ENCODE peak calls at places on chromosome 15, in four cellular contexts. One of them, this sample, is unnamed.

GRCh38 chr15:35307026-35307425 is 221.9 kb upstream of the NANOGP8 start:
- DNase-seq in HepG2: no peak
- DNase-seq in H1: no peak
- DNase-seq in GM12878: no peak
- DNase-seq in this sample: no peak

GRCh38 chr15:58038426-58039106 is 26.9 kb downstream of the ALDH1A2 start:
- DNase-seq in HepG2: no peak
- DNase-seq in H1: no peak
- DNase-seq in GM12878: no peak
- DNase-seq in this sample: no peak

GRCh38 chr15:57735406-57735805 is 28.9 kb downstream of the POLR2M start:
- DNase-seq in HepG2: no peak
- DNase-seq in H1: no peak
- DNase-seq in GM12878: no peak
- DNase-seq in this sample: no peak

GRCh38 chr15:38129531-38130199 is 123.0 kb upstream of the SPRED1 start:
- DNase-seq in HepG2: no peak
- DNase-seq in H1: no peak
- DNase-seq in GM12878: peak
- DNase-seq in this sample: peak

GRCh38 chr15:40069178-40070165 is 30.5 kb upstream of the SRP14 start:
- DNase-seq in HepG2: peak
- DNase-seq in H1: no peak
- DNase-seq in GM12878: no peak
- DNase-seq in this sample: peak

GRCh38 chr15:82978438-82978837 is 7.6 kb upstream of the RAMAC start:
- DNase-seq in HepG2: no peak
- DNase-seq in H1: no peak
- DNase-seq in GM12878: no peak
- DNase-seq in this sample: no peak

GRCh38 chr15:52733696-52734255 is 54.6 kb upstream of the ATOSA start:
- DNase-seq in HepG2: no peak
- DNase-seq in H1: no peak
- DNase-seq in GM12878: no peak
- DNase-seq in this sample: no peak

GRCh38 chr15:90037961-90038633 is 37.0 kb downstream of the ZNF710 start:
- DNase-seq in HepG2: peak
- DNase-seq in H1: no peak
- DNase-seq in GM12878: peak
- DNase-seq in this sample: no peak

GRCh38 chr15:29750754-29751153 is 71.5 kb downstream of the TJP1 start:
- DNase-seq in HepG2: no peak
- DNase-seq in H1: no peak
- DNase-seq in GM12878: no peak
- DNase-seq in this sample: no peak

GRCh38 chr15:100779331-100780207 is 100.1 kb upstream of the ALDH1A3 start:
- DNase-seq in HepG2: no peak
- DNase-seq in H1: no peak
- DNase-seq in GM12878: no peak
- DNase-seq in this sample: no peak

GRCh38 chr15:69719527-69719926 is 266.9 kb downstream of the RPLP1 start:
- DNase-seq in HepG2: no peak
- DNase-seq in H1: no peak
- DNase-seq in GM12878: no peak
- DNase-seq in this sample: no peak

GRCh38 chr15:78064544-78064943 is 13.0 kb downstream of the TBC1D2B start:
- DNase-seq in HepG2: no peak
- DNase-seq in H1: no peak
- DNase-seq in GM12878: no peak
- DNase-seq in this sample: no peak

GRCh38 chr15:98438326-98438725 is 210.0 kb upstream of the IGF1R start:
- DNase-seq in HepG2: no peak
- DNase-seq in H1: no peak
- DNase-seq in GM12878: no peak
- DNase-seq in this sample: no peak

GRCh38 chr15:70426065-70426821 is 328.5 kb upstream of the TLE3 start:
- DNase-seq in HepG2: no peak
- DNase-seq in H1: no peak
- DNase-seq in GM12878: no peak
- DNase-seq in this sample: no peak

GRCh38 chr15:98893407-98893806 is 114.2 kb downstream of the PGPEP1L start:
- DNase-seq in HepG2: no peak
- DNase-seq in H1: no peak
- DNase-seq in GM12878: no peak
- DNase-seq in this sample: no peak

GRCh38 chr15:73957276-73957675 is 31.0 kb downstream of the LOXL1 start:
- DNase-seq in HepG2: no peak
- DNase-seq in H1: no peak
- DNase-seq in GM12878: no peak
- DNase-seq in this sample: no peak

GRCh38 chr15:100400996-100401395 is 59.2 kb upstream of the ADAMTS17 start:
- DNase-seq in HepG2: no peak
- DNase-seq in H1: no peak
- DNase-seq in GM12878: no peak
- DNase-seq in this sample: no peak

GRCh38 chr15:61921093-61921492 is 139.2 kb downstream of the VPS13C start:
- DNase-seq in HepG2: no peak
- DNase-seq in H1: no peak
- DNase-seq in GM12878: no peak
- DNase-seq in this sample: no peak

GRCh38 chr15:39275066-39275465 is 305.8 kb upstream of the THBS1 start:
- DNase-seq in HepG2: no peak
- DNase-seq in H1: no peak
- DNase-seq in GM12878: no peak
- DNase-seq in this sample: no peak

DNA sequence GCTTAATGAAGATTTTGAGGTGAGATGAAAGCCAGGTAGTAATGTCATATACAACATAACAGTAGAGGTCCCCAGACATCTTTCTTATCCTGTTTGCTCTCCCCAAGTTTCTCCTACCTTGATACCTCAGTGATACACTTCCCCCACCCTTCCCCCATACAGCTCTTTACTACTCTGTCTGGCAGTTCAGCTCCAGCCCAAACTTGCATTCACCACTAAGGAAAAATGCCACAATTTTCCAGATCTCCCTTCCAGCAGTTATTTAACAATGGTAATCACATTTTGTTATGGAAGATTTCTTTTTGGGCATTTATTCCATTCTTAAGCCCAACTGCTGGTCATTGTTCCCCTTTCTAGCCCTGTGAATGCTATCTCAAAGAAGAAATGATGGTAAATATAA is 34.9 kb upstream of the ITGA11 start:
- DNase-seq in HepG2: no peak
- DNase-seq in H1: no peak
- DNase-seq in GM12878: no peak
- DNase-seq in this sample: no peak
- TF ChIP-seq YY1 in HepG2: no peak
- TF ChIP-seq YY1 in H1: no peak
- TF ChIP-seq YY1 in GM12878: no peak
- TF ChIP-seq YY1 in this sample: no peak

GRCh38 chr15:45168286-45168685 is 19.5 kb downstream of the SHF start:
- DNase-seq in HepG2: no peak
- DNase-seq in H1: no peak
- DNase-seq in GM12878: no peak
- DNase-seq in this sample: no peak

GRCh38 chr15:45171912-45172311 is 15.9 kb downstream of the SHF start:
- DNase-seq in HepG2: no peak
- DNase-seq in H1: no peak
- DNase-seq in GM12878: no peak
- DNase-seq in this sample: no peak

GRCh38 chr15:45167631-45168205 is 20.0 kb downstream of the SHF start:
- DNase-seq in HepG2: no peak
- DNase-seq in H1: no peak
- DNase-seq in GM12878: no peak
- DNase-seq in this sample: no peak

GRCh38 chr15:45168751-45169551 is 18.8 kb downstream of the SHF start:
- DNase-seq in HepG2: no peak
- DNase-seq in H1: no peak
- DNase-seq in GM12878: no peak
- DNase-seq in this sample: peak

GRCh38 chr15:45169608-45170480 is 17.9 kb downstream of the SHF start:
- DNase-seq in HepG2: no peak
- DNase-seq in H1: no peak
- DNase-seq in GM12878: no peak
- DNase-seq in this sample: peak
- TF ChIP-seq TCF12 in HepG2: no peak
- TF ChIP-seq TCF12 in H1: no peak
- TF ChIP-seq TCF12 in GM12878: no peak
- TF ChIP-seq TCF12 in this sample: peak

GRCh38 chr15:95368211-95368610 is 962.3 kb upstream of the NR2F2 start:
- DNase-seq in HepG2: no peak
- DNase-seq in H1: no peak
- DNase-seq in GM12878: no peak
- DNase-seq in this sample: no peak

GRCh38 chr15:95363636-95364035 is 966.9 kb upstream of the NR2F2 start:
- DNase-seq in HepG2: no peak
- DNase-seq in H1: no peak
- DNase-seq in GM12878: no peak
- DNase-seq in this sample: no peak

GRCh38 chr15:95362306-95362705 is 968.2 kb upstream of the NR2F2 start:
- DNase-seq in HepG2: no peak
- DNase-seq in H1: no peak
- DNase-seq in GM12878: no peak
- DNase-seq in this sample: no peak

GRCh38 chr15:95369202-95369601 is 961.3 kb upstream of the NR2F2 start:
- DNase-seq in HepG2: no peak
- DNase-seq in H1: no peak
- DNase-seq in GM12878: no peak
- DNase-seq in this sample: no peak

GRCh38 chr15:95365615-95366107 is 964.8 kb upstream of the NR2F2 start:
- DNase-seq in HepG2: no peak
- DNase-seq in H1: no peak
- DNase-seq in GM12878: no peak
- DNase-seq in this sample: no peak
- TF ChIP-seq YY1 in HepG2: no peak
- TF ChIP-seq YY1 in H1: no peak
- TF ChIP-seq YY1 in GM12878: no peak
- TF ChIP-seq YY1 in this sample: no peak

GRCh38 chr15:33581032-33581431 is 270.3 kb downstream of the RYR3 start:
- DNase-seq in HepG2: no peak
- DNase-seq in H1: no peak
- DNase-seq in GM12878: no peak
- DNase-seq in this sample: no peak

GRCh38 chr15:33584797-33585196 is 274.0 kb downstream of the RYR3 start:
- DNase-seq in HepG2: no peak
- DNase-seq in H1: no peak
- DNase-seq in GM12878: no peak
- DNase-seq in this sample: no peak

DNA sequence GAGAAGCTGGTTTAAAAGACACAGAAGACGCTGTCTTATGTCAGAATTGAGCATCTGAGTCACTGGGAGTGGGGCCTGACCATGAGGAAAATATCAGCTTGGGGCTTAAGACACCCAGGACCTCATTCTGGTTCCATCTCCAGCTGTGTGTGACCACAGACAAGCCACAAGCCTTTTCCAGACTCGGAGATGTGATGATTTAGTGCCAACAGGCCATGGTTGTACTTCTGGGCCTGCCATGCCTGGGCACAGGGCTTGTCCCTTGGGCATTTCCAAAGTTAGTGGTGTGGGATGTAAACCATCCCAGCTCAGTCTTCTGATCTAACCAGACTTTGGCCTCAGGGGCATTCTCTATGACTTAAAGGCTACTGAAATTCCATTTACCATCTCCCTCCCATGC is 269.8 kb downstream of the RYR3 start:
- DNase-seq in HepG2: no peak
- DNase-seq in H1: no peak
- DNase-seq in GM12878: no peak
- DNase-seq in this sample: no peak
- TF ChIP-seq TCF12 in HepG2: no peak
- TF ChIP-seq TCF12 in H1: no peak
- TF ChIP-seq TCF12 in GM12878: no peak
- TF ChIP-seq TCF12 in this sample: peak

GRCh38 chr15:60374628-60375081 is 23.1 kb downstream of the ANXA2 start:
- DNase-seq in HepG2: peak
- DNase-seq in H1: no peak
- DNase-seq in GM12878: no peak
- DNase-seq in this sample: no peak
- TF ChIP-seq YY1 in HepG2: no peak
- TF ChIP-seq YY1 in H1: no peak
- TF ChIP-seq YY1 in GM12878: no peak
- TF ChIP-seq YY1 in this sample: no peak

GRCh38 chr15:41490355-41490754 is 3.3 kb upstream of the ITPKA start:
- DNase-seq in HepG2: peak
- DNase-seq in H1: no peak
- DNase-seq in GM12878: peak
- DNase-seq in this sample: peak
- TF ChIP-seq TCF12 in HepG2: no peak
- TF ChIP-seq TCF12 in H1: no peak
- TF ChIP-seq TCF12 in GM12878: peak
- TF ChIP-seq TCF12 in this sample: peak

DNA sequence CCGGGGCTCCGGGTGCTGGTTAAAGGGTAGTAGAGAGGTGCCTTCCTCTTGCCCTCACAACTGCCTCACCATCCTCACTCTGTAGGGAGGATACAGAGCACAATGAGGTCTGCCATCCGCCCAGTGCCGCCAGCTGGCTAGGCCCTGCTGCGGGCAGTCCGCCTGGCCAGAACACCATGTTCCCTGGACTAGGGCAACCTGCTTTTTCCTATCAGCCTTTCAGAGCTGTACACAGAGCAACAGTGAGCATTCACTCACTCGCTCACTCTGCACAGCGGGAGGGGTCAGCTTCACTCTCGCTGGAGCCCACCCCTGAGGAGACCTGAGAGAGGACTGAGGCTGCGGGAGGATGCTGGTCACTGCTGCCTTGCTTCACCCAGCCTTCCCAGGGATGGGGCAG is 218.7 kb upstream of the CHRNA7 start:
- DNase-seq in HepG2: no peak
- DNase-seq in H1: no peak
- DNase-seq in GM12878: no peak
- DNase-seq in this sample: no peak
- TF ChIP-seq YY1 in HepG2: no peak
- TF ChIP-seq YY1 in H1: no peak
- TF ChIP-seq YY1 in GM12878: no peak
- TF ChIP-seq YY1 in this sample: no peak

This sample was measured in SK-N-SH.